ENCODE peak calls at places on chromosome 4, in six cellular contexts. J is central memory CD4-positive, alpha-beta T cell; M is mesothelial cell of epicardium; T is activated CD8-positive, alpha-beta memory T cell treated with anti-CD3 and anti-CD28 coated beads, Interleukin-2, amount 50 U/mL, for 48 hours; A is posterior vena cava; P is Peyer's patch. W is an unnamed sample.

GRCh38 chr4:174217273-174218126 is 66.0 kb downstream of the FBXO8 start:
- DNase-seq in J (peak), P (no peak), T (peak), A (no peak), M (no peak), W (no peak)

GRCh38 chr4:83552085-83552484 is 16.2 kb downstream of the GPAT3 start:
- DNase-seq in A (no peak), M (no peak), J (no peak), T (no peak), P (no peak), W (no peak)

GRCh38 chr4:150411527-150411926 is 170.4 kb upstream of the MAB21L2 start:
- DNase-seq in T (no peak), J (no peak), P (no peak), M (no peak), A (no peak), W (no peak)

GRCh38 chr4:78584863-78585576 is 33.5 kb downstream of the ANXA3 start:
- DNase-seq in P (peak), J (no peak), M (no peak), T (no peak), A (no peak), W (peak)

GRCh38 chr4:76803522-76803921 is 94.4 kb downstream of the SOWAHB start:
- DNase-seq in T (no peak), M (no peak), P (peak), J (no peak), A (no peak), W (no peak)

GRCh38 chr4:164383187-164384181 is 370.4 kb upstream of the SMIM31 start:
- DNase-seq in J (no peak), T (peak), P (no peak), M (peak), A (peak), W (no peak)

GRCh38 chr4:10006236-10006603 is 15.1 kb downstream of the SLC2A9 start:
- DNase-seq in A (no peak), T (no peak), M (no peak), P (peak), J (no peak), W (peak)

GRCh38 chr4:19711871-19712270 is 539.8 kb upstream of the SLIT2 start:
- DNase-seq in T (no peak), A (no peak), P (no peak), J (no peak), M (no peak), W (no peak)

GRCh38 chr4:138439143-138439581 is 197.0 kb upstream of the SLC7A11 start:
- DNase-seq in T (no peak), J (no peak), A (no peak), M (no peak), P (no peak), W (no peak)

GRCh38 chr4:98586231-98586630 is 72.2 kb downstream of the TSPAN5 start:
- DNase-seq in P (no peak), J (no peak), T (no peak), A (no peak), M (no peak), W (no peak)

GRCh38 chr4:150126201-150126879 is 48.1 kb downstream of the DCLK2 start:
- DNase-seq in P (no peak), A (no peak), J (no peak), T (no peak), M (no peak), W (no peak)

GRCh38 chr4:152348670-152349069 is 187.2 kb downstream of the FBXW7 start:
- DNase-seq in T (no peak), J (no peak), M (no peak), A (no peak), P (no peak), W (no peak)

GRCh38 chr4:188299161-188299560 is 159.9 kb downstream of the TRIML1 start:
- DNase-seq in A (no peak), M (no peak), J (no peak), P (no peak), T (no peak), W (no peak)

GRCh38 chr4:103499094-103499493 is 220.7 kb downstream of the TACR3 start:
- DNase-seq in J (no peak), P (no peak), T (no peak), A (no peak), M (no peak), W (no peak)

GRCh38 chr4:184805462-184806245 is 20.1 kb downstream of the ACSL1 start:
- DNase-seq in P (peak), A (no peak), M (no peak), J (no peak), T (no peak), W (peak)

GRCh38 chr4:160562661-160563060 is 1459.8 kb downstream of the RAPGEF2 start:
- DNase-seq in M (no peak), T (no peak), A (no peak), J (no peak), P (no peak), W (no peak)

GRCh38 chr4:22596384-22596783 is 80.5 kb upstream of the ADGRA3 start:
- DNase-seq in P (no peak), M (no peak), J (no peak), T (no peak), A (no peak), W (no peak)

GRCh38 chr4:13988347-13989265 is 361.1 kb upstream of the BOD1L1 start:
- DNase-seq in M (no peak), T (no peak), A (peak), J (no peak), P (no peak), W (no peak)

GRCh38 chr4:151567056-151567455 is 158.1 kb downstream of the FHIP1A start:
- DNase-seq in P (no peak), M (no peak), A (no peak), T (no peak), J (no peak), W (no peak)

GRCh38 chr4:149999485-150000074 is 78.7 kb upstream of the DCLK2 start:
- DNase-seq in M (no peak), A (no peak), J (no peak), T (no peak), P (no peak), W (no peak)

GRCh38 chr4:3283916-3284315 is 8.9 kb upstream of the RGS12 start:
- DNase-seq in J (no peak), A (peak), P (peak), M (no peak), T (peak), W (peak)

GRCh38 chr4:153426207-153426886 is 39.8 kb upstream of the TMEM131L start:
- DNase-seq in M (no peak), A (no peak), J (peak), P (no peak), T (no peak), W (no peak)

GRCh38 chr4:186058253-186058979 is 10.5 kb upstream of the TLR3 start:
- DNase-seq in J (no peak), T (no peak), A (no peak), P (no peak), M (no peak), W (no peak)

GRCh38 chr4:104491396-104491821 is 3.3 kb downstream of the CXXC4 start:
- DNase-seq in M (peak), A (peak), J (peak), T (peak), P (peak), W (peak)

GRCh38 chr4:7347981-7348380 is 86.7 kb downstream of the PSAPL1 start:
- DNase-seq in A (no peak), M (no peak), J (no peak), T (no peak), P (no peak), W (no peak)

GRCh38 chr4:86547140-86547539 is 47.0 kb upstream of the PTPN13 start:
- DNase-seq in J (no peak), P (no peak), T (no peak), A (no peak), M (no peak), W (no peak)

GRCh38 chr4:176054942-176055341 is 10.7 kb upstream of the WDR17 start:
- DNase-seq in P (no peak), A (no peak), J (no peak), T (no peak), M (no peak), W (no peak)

GRCh38 chr4:110275871-110276270 is 77.5 kb upstream of the ELOVL6 start:
- DNase-seq in A (no peak), M (no peak), P (no peak), T (no peak), J (no peak), W (no peak)

GRCh38 chr4:158169931-158170690 is 2.7 kb downstream of the GASK1B start:
- DNase-seq in J (no peak), T (no peak), M (no peak), P (no peak), A (no peak), W (no peak)

GRCh38 chr4:15004701-15005301 is 2.5 kb downstream of the CPEB2 start:
- DNase-seq in A (peak), M (peak), P (peak), T (peak), J (peak), W (peak)

GRCh38 chr4:73520821-73521220 is 39.3 kb downstream of the AFM start:
- DNase-seq in T (no peak), M (no peak), J (no peak), P (no peak), A (no peak), W (no peak)

GRCh38 chr4:41364871-41365270 is 108.1 kb downstream of the UCHL1 start:
- DNase-seq in T (no peak), P (no peak), J (no peak), A (no peak), M (no peak), W (no peak)

GRCh38 chr4:777520-778262 is 48.2 kb downstream of the CPLX1 start:
- DNase-seq in M (no peak), J (no peak), T (no peak), P (no peak), A (no peak), W (no peak)

GRCh38 chr4:146347822-146348221 is 133.5 kb downstream of the REELD1 start:
- DNase-seq in T (no peak), M (no peak), A (no peak), P (no peak), J (no peak), W (no peak)

GRCh38 chr4:40231464-40231863 is 34.6 kb downstream of the RHOH start:
- DNase-seq in A (no peak), M (no peak), P (no peak), T (peak), J (no peak), W (no peak)

GRCh38 chr4:7003176-7003878 is 39.8 kb upstream of the TADA2B start:
- DNase-seq in M (no peak), P (peak), A (no peak), J (no peak), T (no peak), W (no peak)

GRCh38 chr4:5409980-5410618 is 298.3 kb downstream of the EVC2 start:
- DNase-seq in A (no peak), T (no peak), P (no peak), J (no peak), M (no peak), W (no peak)

GRCh38 chr4:123659759-123660158 is 263.2 kb downstream of the SPRY1 start:
- DNase-seq in T (no peak), J (no peak), P (no peak), A (no peak), M (no peak), W (no peak)

GRCh38 chr4:36046026-36046425 is 198.3 kb downstream of the ARAP2 start:
- DNase-seq in J (no peak), M (no peak), P (no peak), T (no peak), A (no peak), W (no peak)

W was measured in stomach.